ENCODE peak calls at places on chromosomes 12 and 14, in nine cellular contexts. J, K, O, T, R, V, D, E and Y are unnamed samples. For H3K4me1, the result is how much of the 10 kb centered on the place peaks cover.

GRCh38 chr14:54773171-54774006 is 129.2 kb downstream of the GCH1 start:
- DNase-seq in R (peak), O (peak), V (peak), K (peak), E (peak), T (peak), D (peak), J (peak), Y (peak)

GRCh38 chr12:90945070-90945649 is 9.8 kb downstream of the CCER1 start:
- DNase-seq in R (peak), T (peak), V (no peak), D (peak), O (no peak), K (no peak), J (no peak), E (no peak), Y (peak)

GRCh38 chr14:61498811-61499210 is 177.4 kb downstream of the PRKCH start:
- DNase-seq in K (no peak), V (no peak), D (no peak), T (no peak), E (no peak), O (no peak), R (peak), J (no peak), Y (no peak)

GRCh38 chr14:87975636-87976035 is 17.3 kb downstream of the GALC start:
- DNase-seq in T (no peak), V (no peak), O (no peak), D (no peak), E (no peak), K (no peak), J (no peak), R (peak), Y (no peak)

GRCh38 chr14:99564256-99564902 is 39.6 kb downstream of the CCDC85C start:
- DNase-seq in R (peak), K (no peak), O (peak), E (no peak), J (no peak), V (no peak), D (peak), T (peak), Y (no peak)

GRCh38 chr12:47901285-47902093 is 3.3 kb downstream of the VDR start:
- DNase-seq in E (no peak), K (no peak), J (no peak), R (no peak), O (no peak), V (no peak), D (peak), T (no peak), Y (no peak)

GRCh38 chr14:75972729-75973480 is 8.9 kb downstream of the TGFB3 start:
- DNase-seq in E (no peak), R (no peak), J (no peak), T (no peak), K (no peak), D (no peak), O (no peak), V (no peak), Y (peak)

GRCh38 chr12:110141389-110141788 is 17.2 kb downstream of the IFT81 start:
- DNase-seq in D (no peak), J (no peak), E (no peak), T (peak), K (no peak), V (peak), O (peak), R (peak), Y (no peak)

GRCh38 chr12:101027200-101027599 is 182.8 kb downstream of the SLC5A8 start:
- DNase-seq in O (no peak), E (no peak), V (no peak), R (no peak), D (no peak), T (no peak), J (no peak), K (no peak), Y (peak)

GRCh38 chr14:23910081-23910875 is 43.3 kb upstream of the DHRS4 start:
- DNase-seq in T (peak), J (no peak), E (peak), V (no peak), R (peak), D (peak), O (no peak), K (peak), Y (peak)

GRCh38 chr12:120646044-120646443 is 5.6 kb downstream of the CABP1 start:
- DNase-seq in O (no peak), D (no peak), R (no peak), K (no peak), J (no peak), T (no peak), E (no peak), V (no peak), Y (no peak)

GRCh38 chr14:94685166-94685581 is 73.0 kb downstream of the SERPINA3 start:
- DNase-seq in V (no peak), E (no peak), R (no peak), O (no peak), K (no peak), J (no peak), T (no peak), D (no peak), Y (peak)

GRCh38 chr12:752673-753400 is 458 bp downstream of the WNK1 start:
- DNase-seq in O (peak), T (peak), K (no peak), J (peak), R (peak), V (peak), E (no peak), D (peak), Y (peak)

GRCh38 chr12:31868980-31869379 is 90.2 kb upstream of the RESF1 start:
- DNase-seq in T (peak), J (no peak), D (no peak), R (peak), V (no peak), E (no peak), K (no peak), O (peak), Y (no peak)

GRCh38 chr14:23653046-23653445 is 16.9 kb downstream of the DHRS2 start:
- DNase-seq in E (no peak), T (no peak), O (no peak), V (no peak), J (no peak), K (no peak), R (peak), D (no peak), Y (no peak)

GRCh38 chr14:92481811-92482559 is 31.6 kb upstream of the RIN3 start:
- DNase-seq in T (no peak), J (no peak), D (no peak), E (no peak), K (no peak), R (no peak), V (no peak), O (no peak), Y (no peak)

GRCh38 chr12:101772019-101772774 is 32.9 kb upstream of the SYCP3 start:
- DNase-seq in E (no peak), T (no peak), O (no peak), J (no peak), D (no peak), K (no peak), V (no peak), R (no peak), Y (no peak)

GRCh38 chr12:14961466-14962155 is at the start of gene ARHGDIB:
- DNase-seq in R (no peak), T (no peak), O (peak), D (peak), V (no peak), E (no peak), J (peak), K (no peak), Y (peak)

GRCh38 chr12:116528498-116528897 is 30.7 kb upstream of the MAP1LC3B2 start:
- DNase-seq in D (no peak), J (no peak), V (no peak), K (no peak), O (no peak), T (no peak), R (no peak), E (no peak), Y (no peak)

GRCh38 chr12:53985900-53986685 is 1.1 kb downstream of the HOXC10 start:
- DNase-seq in V (no peak), O (no peak), R (no peak), D (no peak), K (no peak), E (no peak), T (no peak), J (no peak), Y (peak)

GRCh38 chr12:98645572-98646067 is 530 bp downstream of the APAF1 start:
- DNase-seq in E (no peak), K (peak), T (peak), D (peak), O (no peak), V (no peak), R (no peak), J (no peak), Y (peak)

GRCh38 chr12:128382946-128383739 is 116.2 kb downstream of the TMEM132C start:
- DNase-seq in V (no peak), D (no peak), O (no peak), K (peak), J (no peak), R (no peak), T (no peak), E (no peak), Y (no peak)

GRCh38 chr14:39376671-39377403 is 55.4 kb downstream of the FBXO33 start:
- DNase-seq in E (no peak), J (no peak), V (no peak), D (peak), R (peak), O (no peak), K (no peak), T (peak), Y (peak)

GRCh38 chr14:58912799-58913432 is 275.2 kb downstream of the DACT1 start:
- DNase-seq in J (no peak), O (no peak), T (peak), K (no peak), R (peak), D (peak), E (no peak), V (no peak), Y (no peak)

GRCh38 chr14:54047645-54048308 is 91.2 kb upstream of the BMP4 start:
- DNase-seq in O (no peak), K (no peak), D (no peak), V (no peak), T (no peak), E (no peak), R (no peak), J (no peak), Y (no peak)

GRCh38 chr12:2752676-2753371 is 41.9 kb upstream of the FKBP4 start:
- DNase-seq in K (peak), D (peak), V (peak), O (peak), E (no peak), T (peak), R (peak), J (peak), Y (peak)

GRCh38 chr14:51490205-51490604 is 161.5 kb upstream of the FRMD6 start:
- DNase-seq in D (no peak), T (no peak), O (no peak), V (no peak), R (peak), K (no peak), E (no peak), J (no peak), Y (no peak)

GRCh38 chr14:55580401-55581010 is 499 bp downstream of the KTN1 start:
- DNase-seq in R (no peak), V (peak), D (peak), E (no peak), K (peak), O (peak), T (peak), J (peak), Y (peak)

GRCh38 chr12:121295746-121296617 is 527 bp downstream of the CAMKK2 start:
- DNase-seq in E (no peak), D (peak), J (peak), O (peak), T (peak), V (peak), R (no peak), K (peak), Y (peak)

GRCh38 chr14:35335388-35336092 is 43.4 kb downstream of the PSMA6 start:
- DNase-seq in J (no peak), T (peak), D (peak), K (no peak), O (peak), E (no peak), V (peak), R (no peak), Y (no peak)

GRCh38 chr12:108800591-108800990 is 56.8 kb downstream of the SSH1 start:
- DNase-seq in O (no peak), V (no peak), T (no peak), D (no peak), E (no peak), K (no peak), R (peak), J (no peak), Y (no peak)
- H3K4me1 ChIP-seq in O (half or more), V (half or more), T (under half), D (under half), E (under half), K (under half), R (under half), J (under half), Y (under half)

DNA sequence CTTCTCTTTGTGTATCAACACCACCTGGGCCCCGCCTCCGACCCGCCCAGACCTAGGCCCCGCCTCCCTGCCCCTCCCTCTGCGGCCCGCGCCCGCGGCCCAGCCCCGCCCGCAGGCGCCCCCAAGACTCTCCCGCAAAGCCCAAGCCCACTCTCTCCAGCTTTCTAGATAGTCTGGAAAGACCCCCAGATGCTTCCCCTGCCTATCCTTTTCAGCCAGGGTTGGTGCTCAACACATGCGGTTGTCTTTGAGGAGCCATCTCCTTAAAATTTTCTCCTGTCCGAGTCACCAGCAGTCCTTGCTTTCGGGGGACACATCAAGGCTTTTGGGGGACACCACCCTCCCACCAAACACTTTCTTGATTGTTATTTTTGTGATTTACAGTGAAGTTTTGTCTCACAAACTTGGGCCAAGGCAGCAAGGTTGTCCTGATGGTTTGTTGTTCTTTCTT is 304 bp upstream of the SLC38A2 start:
- DNase-seq in O (no peak), J (no peak), V (no peak), T (no peak), K (no peak), D (no peak), R (no peak), E (no peak), Y (peak)
- H3K4me1 ChIP-seq in O (half or more), J (under half), V (under half), T (under half), K (under half), D (under half), R (under half), E (under half), Y (under half)

GRCh38 chr12:123076604-123077297 is 74.1 kb downstream of the PITPNM2 start:
- DNase-seq in J (no peak), K (no peak), E (no peak), O (no peak), T (no peak), V (no peak), D (peak), R (no peak), Y (no peak)

GRCh38 chr12:123075092-123075491 is 75.8 kb downstream of the PITPNM2 start:
- DNase-seq in O (no peak), T (no peak), K (no peak), V (no peak), R (no peak), J (no peak), D (no peak), E (no peak), Y (no peak)

GRCh38 chr12:123075591-123076171 is 75.2 kb downstream of the PITPNM2 start:
- DNase-seq in D (peak), R (no peak), V (no peak), K (peak), J (peak), E (no peak), O (no peak), T (peak), Y (peak)

GRCh38 chr12:123071401-123072304 is 79.2 kb downstream of the PITPNM2 start:
- DNase-seq in D (no peak), O (peak), K (peak), R (no peak), J (no peak), E (no peak), T (no peak), V (peak), Y (no peak)

GRCh38 chr12:123073962-123074801 is 76.7 kb downstream of the PITPNM2 start:
- DNase-seq in T (no peak), O (no peak), K (no peak), D (no peak), J (no peak), E (no peak), R (no peak), V (no peak), Y (no peak)
- H3K4me1 ChIP-seq in T (under half), O (half or more), K (under half), D (under half), J (half or more), E (under half), R (under half), V (half or more), Y (under half)

GRCh38 chr14:104434214-104435076 is 145.1 kb upstream of the C14orf180 start:
- DNase-seq in J (peak), K (no peak), T (no peak), E (no peak), R (no peak), D (no peak), V (no peak), O (no peak), Y (no peak)

GRCh38 chr14:104436741-104437701 is 142.5 kb upstream of the C14orf180 start:
- DNase-seq in V (no peak), T (no peak), J (peak), K (no peak), R (no peak), O (peak), D (peak), E (no peak), Y (no peak)

GRCh38 chr14:104433401-104434213 is 146.0 kb upstream of the C14orf180 start:
- DNase-seq in O (no peak), J (peak), T (no peak), V (no peak), K (no peak), R (no peak), D (no peak), E (no peak), Y (no peak)

GRCh38 chr14:104436047-104436531 is 143.5 kb upstream of the C14orf180 start:
- DNase-seq in O (peak), D (no peak), E (no peak), J (peak), V (peak), K (no peak), T (peak), R (no peak), Y (peak)

GRCh38 chr14:104435147-104436046 is 144.2 kb upstream of the C14orf180 start:
- DNase-seq in T (no peak), J (peak), R (no peak), O (no peak), V (no peak), E (no peak), K (no peak), D (no peak), Y (no peak)
- H3K4me1 ChIP-seq in T (under half), J (under half), R (under half), O (under half), V (under half), E (under half), K (under half), D (under half), Y (under half)

DNA sequence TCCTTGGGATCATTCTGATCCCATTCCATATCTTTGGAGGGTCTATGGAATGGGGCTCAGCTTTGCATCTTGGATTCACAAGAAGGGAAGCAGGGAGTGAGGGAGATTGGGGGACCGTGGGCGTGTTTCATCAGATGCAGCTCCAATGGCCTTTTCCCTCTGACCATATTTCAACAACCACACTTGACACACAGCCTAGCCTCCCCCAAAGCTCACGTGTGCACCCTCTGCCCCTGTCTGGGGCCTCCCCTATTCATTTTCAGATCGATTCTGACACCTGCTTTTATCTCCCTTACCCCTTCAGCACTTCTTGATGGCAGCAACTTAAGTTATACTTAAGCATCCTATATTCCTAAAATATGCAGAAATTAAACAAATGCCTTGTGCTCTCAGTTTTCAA is 126.6 kb downstream of the CHST11 start:
- DNase-seq in E (no peak), O (no peak), R (no peak), K (no peak), J (no peak), V (no peak), T (no peak), D (no peak), Y (no peak)
- H3K4me1 ChIP-seq in E (under half), O (under half), R (under half), K (under half), J (under half), V (under half), T (under half), D (under half), Y (under half)

GRCh38 chr12:124562018-124562795 is 5.2 kb downstream of the NCOR2 start:
- DNase-seq in R (no peak), V (no peak), T (no peak), O (no peak), E (no peak), K (no peak), J (no peak), D (no peak), Y (no peak)

GRCh38 chr12:124562796-124563181 is 4.6 kb downstream of the NCOR2 start:
- DNase-seq in D (no peak), K (no peak), O (no peak), E (no peak), T (no peak), R (no peak), V (no peak), J (no peak), Y (no peak)

GRCh38 chr12:124559182-124560017 is 8.0 kb downstream of the NCOR2 start:
- DNase-seq in E (no peak), O (no peak), V (no peak), J (no peak), R (no peak), T (no peak), D (no peak), K (no peak), Y (no peak)

GRCh38 chr12:124560519-124560918 is 6.9 kb downstream of the NCOR2 start:
- DNase-seq in O (no peak), E (no peak), V (no peak), K (no peak), J (no peak), D (no peak), T (no peak), R (no peak), Y (no peak)

DNA sequence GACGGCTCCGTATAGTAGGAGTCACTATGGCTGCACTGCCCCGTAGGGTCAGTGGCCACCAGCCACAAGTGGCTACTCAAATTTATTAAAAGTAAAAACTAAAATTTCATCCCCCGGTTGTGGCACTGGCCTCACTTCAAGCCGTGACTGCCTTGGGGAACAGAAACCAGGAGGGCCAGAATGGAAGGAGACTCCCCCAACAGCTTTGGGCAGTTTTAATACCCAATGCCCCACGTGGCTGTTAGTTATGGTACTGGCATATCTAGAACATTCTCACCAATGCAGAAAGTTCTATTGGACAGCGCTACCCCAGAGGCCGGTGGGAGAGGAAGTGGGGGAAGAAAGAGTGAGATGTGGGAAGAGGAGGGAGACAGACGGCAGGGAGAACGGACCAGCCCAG is 6.2 kb downstream of the NCOR2 start:
- DNase-seq in J (no peak), R (no peak), V (no peak), K (no peak), O (no peak), E (no peak), T (no peak), D (no peak), Y (no peak)
- H3K4me1 ChIP-seq in J (half or more), R (under half), V (half or more), K (under half), O (half or more), E (half or more), T (under half), D (under half), Y (under half)

GRCh38 chr12:13190275-13190674 is 6.3 kb upstream of the EMP1 start:
- DNase-seq in K (no peak), J (no peak), R (no peak), D (no peak), T (no peak), E (no peak), O (no peak), V (no peak), Y (no peak)
- H3K4me1 ChIP-seq in K (under half), J (under half), R (under half), D (under half), T (under half), E (under half), O (under half), V (under half), Y (under half)

GRCh38 chr12:78949532-78949931 is 85.0 kb downstream of the SYT1 start:
- DNase-seq in K (no peak), R (no peak), D (no peak), J (no peak), O (no peak), V (no peak), T (no peak), E (no peak), Y (no peak)
- H3K4me1 ChIP-seq in K (under half), R (under half), D (under half), J (under half), O (under half), V (under half), T (under half), E (under half), Y (under half)

GRCh38 chr14:77457522-77458248 is at the start of the genes AHSA1 and VIPAS39:
- DNase-seq in E (peak), R (peak), T (peak), V (peak), J (peak), K (peak), O (peak), D (peak), Y (peak)
- H3K4me1 ChIP-seq in E (under half), R (under half), T (under half), V (under half), J (under half), K (under half), O (under half), D (under half), Y (under half)